ENCODE peak calls at places on chromosomes 12 and 14, in seven cellular contexts. L, Z, N, P, A, D and R are unnamed samples. For H3K4me1, the result is how much of the 10 kb centered on the place peaks cover.

GRCh38 chr14:75840911-75841310 is 140.9 kb downstream of the TGFB3 start:
- DNase-seq in L (no peak), Z (no peak), N (no peak), P (no peak), A (no peak), D (peak), R (no peak)

GRCh38 chr14:90355540-90356518 is 24.1 kb upstream of the NRDE2 start:
- DNase-seq in L (no peak), Z (no peak), N (no peak), P (peak), A (no peak), D (no peak), R (no peak)

GRCh38 chr14:94412671-94413638 is 24.6 kb upstream of the SERPINA1 start:
- DNase-seq in L (no peak), Z (peak), N (no peak), P (no peak), A (no peak), D (peak), R (no peak)

GRCh38 chr12:15855646-15856045 is 26.5 kb upstream of the STRAP start:
- DNase-seq in L (no peak), Z (no peak), N (no peak), P (peak), A (no peak), D (no peak), R (no peak)

GRCh38 chr12:90794212-90794611 is 160.8 kb downstream of the CCER1 start:
- DNase-seq in L (no peak), Z (no peak), N (no peak), P (no peak), A (no peak), D (no peak), R (no peak)

GRCh38 chr12:106080111-106080732 is 58.5 kb downstream of the NUAK1 start:
- DNase-seq in L (no peak), Z (peak), N (no peak), P (peak), A (peak), D (no peak), R (peak)

GRCh38 chr12:46938071-46938678 is 112.4 kb upstream of the SLC38A4 start:
- DNase-seq in L (no peak), Z (no peak), N (no peak), P (no peak), A (no peak), D (no peak), R (no peak)

GRCh38 chr12:39626033-39626814 is 6.6 kb upstream of the ABCD2 start:
- DNase-seq in L (no peak), Z (peak), N (no peak), P (no peak), A (no peak), D (peak), R (no peak)

DNA sequence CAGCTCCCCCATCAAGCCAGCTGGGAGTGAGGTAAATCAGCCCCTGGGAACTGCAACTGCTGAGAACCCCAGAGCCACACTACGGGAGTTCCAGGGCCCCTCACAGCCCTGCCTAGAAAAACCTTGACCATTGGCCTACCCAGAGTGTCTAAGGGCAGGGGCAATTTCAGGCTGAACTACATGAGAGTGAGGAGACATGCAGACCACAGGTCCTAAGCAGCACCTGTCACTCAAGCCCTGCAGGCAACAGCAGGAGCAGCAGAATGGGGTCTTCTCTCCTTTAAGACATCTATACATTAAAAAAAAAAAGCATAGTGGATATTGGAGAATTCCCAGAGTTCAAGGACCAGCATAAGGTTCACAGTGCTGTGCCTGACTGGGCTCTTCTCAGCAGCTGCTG is 4.9 kb downstream of the NCKAP5L start:
- DNase-seq in L (no peak), Z (no peak), N (no peak), P (no peak), A (no peak), D (no peak), R (peak)
- H3K4me1 ChIP-seq in L (half or more), Z (under half), N (under half), P (under half), A (under half), D (under half), R (under half)

GRCh38 chr12:2644678-2645405 is 149.9 kb upstream of the FKBP4 start:
- DNase-seq in L (no peak), Z (peak), N (no peak), P (no peak), A (no peak), D (no peak), R (no peak)

GRCh38 chr12:2648406-2648805 is 146.4 kb upstream of the FKBP4 start:
- DNase-seq in L (no peak), Z (peak), N (no peak), P (no peak), A (no peak), D (no peak), R (no peak)

GRCh38 chr12:2647186-2647585 is 147.6 kb upstream of the FKBP4 start:
- DNase-seq in L (no peak), Z (no peak), N (no peak), P (no peak), A (no peak), D (no peak), R (no peak)

GRCh38 chr12:2643736-2644135 is 151.0 kb upstream of the FKBP4 start:
- DNase-seq in L (no peak), Z (peak), N (no peak), P (no peak), A (no peak), D (no peak), R (no peak)

GRCh38 chr12:2646341-2646740 is 148.4 kb upstream of the FKBP4 start:
- DNase-seq in L (no peak), Z (peak), N (no peak), P (no peak), A (no peak), D (no peak), R (no peak)
- H3K4me1 ChIP-seq in L (under half), Z (under half), N (under half), P (under half), A (under half), D (under half), R (under half)

GRCh38 chr14:99179506-99179905 is 92.5 kb downstream of the BCL11B start:
- DNase-seq in L (no peak), Z (no peak), N (no peak), P (no peak), A (no peak), D (no peak), R (no peak)
- H3K4me1 ChIP-seq in L (under half), Z (under half), N (half or more), P (under half), A (under half), D (under half), R (under half)

GRCh38 chr12:9070351-9070750 is 45.4 kb downstream of the A2M start:
- DNase-seq in L (no peak), Z (no peak), N (no peak), P (no peak), A (no peak), D (no peak), R (no peak)
- H3K4me1 ChIP-seq in L (under half), Z (under half), N (under half), P (under half), A (under half), D (under half), R (under half)

DNA sequence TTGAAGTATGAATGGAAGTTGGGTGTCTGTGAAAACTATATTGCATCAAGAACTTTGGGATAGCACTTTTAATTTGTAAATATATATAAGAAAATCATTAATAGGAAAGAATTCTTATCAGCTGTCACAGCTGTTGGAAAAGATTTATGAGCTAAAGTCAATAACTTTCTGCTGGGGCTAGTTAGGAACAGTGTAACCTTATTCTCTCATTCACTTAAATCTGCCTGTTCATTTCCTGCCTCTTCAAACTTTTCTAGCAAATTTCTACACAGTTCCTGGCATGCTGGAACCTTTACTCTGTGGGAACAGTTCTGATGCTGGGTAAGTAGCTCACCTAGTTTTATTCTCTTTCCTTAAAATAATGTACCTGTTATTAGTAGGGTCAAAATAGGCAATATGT is 109.9 kb downstream of the SCN8A start:
- DNase-seq in L (no peak), Z (no peak), N (no peak), P (no peak), A (no peak), D (no peak), R (no peak)
- H3K4me1 ChIP-seq in L (under half), Z (under half), N (under half), P (under half), A (under half), D (under half), R (under half)

DNA sequence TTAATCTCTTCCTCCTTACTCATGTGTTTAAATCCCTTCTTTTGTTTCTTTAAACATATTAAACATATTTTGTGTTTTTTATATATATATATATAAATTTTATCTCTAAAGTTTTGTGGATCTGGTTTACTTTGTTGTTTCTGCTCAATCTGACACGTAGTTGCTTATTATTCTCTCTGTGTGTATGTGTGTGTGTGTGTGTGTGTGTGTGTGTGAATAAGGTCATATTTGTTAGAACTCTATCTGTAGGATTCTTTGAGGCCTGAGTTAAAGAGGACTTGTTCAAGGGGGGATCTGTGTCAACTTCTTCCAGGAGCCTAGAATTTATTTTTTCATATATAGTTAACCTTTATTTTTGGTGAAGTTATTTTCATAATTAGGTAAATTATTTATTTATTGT is 2.7 kb downstream of the GPR65 start:
- DNase-seq in L (no peak), Z (no peak), N (no peak), P (no peak), A (no peak), D (no peak), R (no peak)
- H3K4me1 ChIP-seq in L (half or more), Z (under half), N (half or more), P (under half), A (under half), D (under half), R (under half)

GRCh38 chr12:50638482-50638880 is 125.4 kb upstream of the ATF1 start:
- DNase-seq in L (no peak), Z (no peak), N (no peak), P (no peak), A (no peak), D (no peak), R (no peak)
- H3K4me1 ChIP-seq in L (under half), Z (under half), N (under half), P (under half), A (under half), D (under half), R (under half)

GRCh38 chr12:121628037-121628436 is 1.7 kb downstream of the ORAI1 start:
- DNase-seq in L (no peak), Z (no peak), N (no peak), P (no peak), A (no peak), D (no peak), R (peak)
- H3K4me1 ChIP-seq in L (half or more), Z (under half), N (half or more), P (under half), A (under half), D (half or more), R (under half)